ENCODE peak calls at places on chromosomes 13 and 19, in six cellular contexts. One of them, this sample, is unnamed.

GRCh38 chr13:89382986-89383385 is 1711.8 kb downstream of the SLITRK5 start:
- DNase-seq in naive B cell: no peak
- DNase-seq in activated CD8-positive, alpha-beta T cell treated with anti-CD3 and anti-CD28 coated beads for 36 hours: no peak
- DNase-seq in hepatocyte: no peak
- DNase-seq in AG08396: no peak
- DNase-seq in EL: no peak
- DNase-seq in this sample: no peak

GRCh38 chr13:110010433-110011135 is 224.2 kb upstream of the IRS2 start:
- DNase-seq in AG08396: no peak
- DNase-seq in naive B cell: no peak
- DNase-seq in hepatocyte: no peak
- DNase-seq in activated CD8-positive, alpha-beta T cell treated with anti-CD3 and anti-CD28 coated beads for 36 hours: no peak
- DNase-seq in EL: peak
- DNase-seq in this sample: peak

GRCh38 chr19:38892841-38893240 is 6.6 kb downstream of the SIRT2 start:
- DNase-seq in hepatocyte: no peak
- DNase-seq in naive B cell: no peak
- DNase-seq in EL: no peak
- DNase-seq in activated CD8-positive, alpha-beta T cell treated with anti-CD3 and anti-CD28 coated beads for 36 hours: no peak
- DNase-seq in AG08396: no peak
- DNase-seq in this sample: no peak

GRCh38 chr13:32415019-32415418 is 12.9 kb downstream of the N4BP2L1 start:
- DNase-seq in activated CD8-positive, alpha-beta T cell treated with anti-CD3 and anti-CD28 coated beads for 36 hours: peak
- DNase-seq in AG08396: no peak
- DNase-seq in naive B cell: no peak
- DNase-seq in EL: no peak
- DNase-seq in hepatocyte: no peak
- DNase-seq in this sample: no peak

GRCh38 chr13:28531195-28531955 is 36.4 kb upstream of the FLT1 start:
- DNase-seq in hepatocyte: peak
- DNase-seq in AG08396: peak
- DNase-seq in EL: peak
- DNase-seq in naive B cell: peak
- DNase-seq in activated CD8-positive, alpha-beta T cell treated with anti-CD3 and anti-CD28 coated beads for 36 hours: no peak
- DNase-seq in this sample: peak

GRCh38 chr19:40377876-40378385 is 12.1 kb downstream of the HIPK4 start:
- DNase-seq in activated CD8-positive, alpha-beta T cell treated with anti-CD3 and anti-CD28 coated beads for 36 hours: no peak
- DNase-seq in hepatocyte: no peak
- DNase-seq in EL: no peak
- DNase-seq in AG08396: no peak
- DNase-seq in naive B cell: no peak
- DNase-seq in this sample: no peak

GRCh38 chr13:34347784-34348573 is 530.0 kb downstream of the RFC3 start:
- DNase-seq in activated CD8-positive, alpha-beta T cell treated with anti-CD3 and anti-CD28 coated beads for 36 hours: no peak
- DNase-seq in AG08396: no peak
- DNase-seq in naive B cell: no peak
- DNase-seq in EL: no peak
- DNase-seq in hepatocyte: peak
- DNase-seq in this sample: peak

GRCh38 chr19:8503506-8503905 is 1.1 kb upstream of the PRAM1 start:
- DNase-seq in AG08396: no peak
- DNase-seq in activated CD8-positive, alpha-beta T cell treated with anti-CD3 and anti-CD28 coated beads for 36 hours: no peak
- DNase-seq in hepatocyte: no peak
- DNase-seq in EL: no peak
- DNase-seq in naive B cell: no peak
- DNase-seq in this sample: no peak

GRCh38 chr19:2328401-2329161 is at the start of the genes LSM7 and SPPL2B:
- DNase-seq in EL: peak
- DNase-seq in AG08396: peak
- DNase-seq in activated CD8-positive, alpha-beta T cell treated with anti-CD3 and anti-CD28 coated beads for 36 hours: peak
- DNase-seq in hepatocyte: peak
- DNase-seq in naive B cell: peak
- DNase-seq in this sample: peak

GRCh38 chr13:49351871-49352270 is 92.0 kb downstream of the CAB39L start:
- DNase-seq in EL: no peak
- DNase-seq in AG08396: no peak
- DNase-seq in hepatocyte: no peak
- DNase-seq in naive B cell: no peak
- DNase-seq in activated CD8-positive, alpha-beta T cell treated with anti-CD3 and anti-CD28 coated beads for 36 hours: no peak
- DNase-seq in this sample: no peak

GRCh38 chr13:36354842-36355241 is 8.6 kb upstream of the SPART start:
- DNase-seq in naive B cell: no peak
- DNase-seq in hepatocyte: no peak
- DNase-seq in AG08396: no peak
- DNase-seq in activated CD8-positive, alpha-beta T cell treated with anti-CD3 and anti-CD28 coated beads for 36 hours: no peak
- DNase-seq in EL: no peak
- DNase-seq in this sample: no peak

GRCh38 chr19:7393934-7394508 is 45.3 kb downstream of the ARHGEF18 start:
- DNase-seq in EL: no peak
- DNase-seq in naive B cell: no peak
- DNase-seq in hepatocyte: no peak
- DNase-seq in activated CD8-positive, alpha-beta T cell treated with anti-CD3 and anti-CD28 coated beads for 36 hours: no peak
- DNase-seq in AG08396: no peak
- DNase-seq in this sample: no peak

GRCh38 chr13:98771838-98772611 is 19.6 kb upstream of the SLC15A1 start:
- DNase-seq in EL: no peak
- DNase-seq in hepatocyte: no peak
- DNase-seq in naive B cell: no peak
- DNase-seq in AG08396: no peak
- DNase-seq in activated CD8-positive, alpha-beta T cell treated with anti-CD3 and anti-CD28 coated beads for 36 hours: no peak
- DNase-seq in this sample: no peak

GRCh38 chr13:70923863-70924752 is 815.9 kb upstream of the KLHL1 start:
- DNase-seq in hepatocyte: no peak
- DNase-seq in EL: no peak
- DNase-seq in naive B cell: no peak
- DNase-seq in activated CD8-positive, alpha-beta T cell treated with anti-CD3 and anti-CD28 coated beads for 36 hours: no peak
- DNase-seq in AG08396: no peak
- DNase-seq in this sample: no peak

This sample was measured in fibroblast of villous mesenchyme.